ENCODE peak calls at places on chromosomes 16 and 17, in seven cellular contexts. L is NCI-H1694; G is cardiac fibroblast; M is T47D; X is activated CD4-positive, CD25-positive, alpha-beta regulatory T cell; H is CD8-positive, alpha-beta T cell; C is natural killer cell. S is an unnamed sample.

GRCh38 chr16:87265261-87265660 is 51.9 kb downstream of the C16orf95 start:
- DNase-seq in M (no peak), X (no peak), H (no peak), L (no peak), C (no peak), G (no peak), S (no peak)

GRCh38 chr16:55021595-55022475 is 91.2 kb downstream of the IRX5 start:
- DNase-seq in G (peak; percentile 57), L (no peak), C (no peak), X (no peak), M (no peak), H (no peak), S (no peak)

GRCh38 chr17:82380860-82381702 is 9.5 kb downstream of the UTS2R start:
- DNase-seq in L (no peak), H (no peak), G (no peak), C (no peak), X (no peak), M (peak; percentile 77), S (no peak)

GRCh38 chr17:13004336-13004735 is 13.5 kb downstream of the ELAC2 start:
- DNase-seq in M (no peak), C (no peak), G (no peak), X (no peak), L (no peak), H (no peak), S (no peak)

GRCh38 chr16:69150146-69150865 is 17.9 kb downstream of the UTP4 start:
- DNase-seq in C (no peak), H (peak; percentile 64), L (peak; percentile 75), X (peak; percentile 9), G (peak; percentile 87), M (peak; percentile 60), S (no peak)

GRCh38 chr16:77212736-77213541 is 13.7 kb downstream of the SYCE1L start:
- DNase-seq in X (peak; percentile 58), C (peak; percentile 66), G (peak; percentile 27), M (no peak), H (peak; percentile 78), L (no peak), S (no peak)

GRCh38 chr17:47257651-47258339 is 4.2 kb downstream of the ITGB3 start:
- DNase-seq in X (no peak), L (no peak), C (no peak), H (no peak), M (no peak), G (peak; percentile 77), S (no peak)

GRCh38 chr16:51402785-51403184 is 251.7 kb upstream of the SALL1 start:
- DNase-seq in M (no peak), L (no peak), G (peak; percentile 51), X (no peak), H (no peak), C (no peak), S (no peak)

GRCh38 chr16:87694441-87695125 is 71.2 kb downstream of the KLHDC4 start:
- DNase-seq in G (no peak), L (no peak), M (no peak), C (no peak), X (no peak), H (no peak), S (no peak)

GRCh38 chr16:72367841-72368240 is 195.9 kb upstream of the PMFBP1 start:
- DNase-seq in H (no peak), C (no peak), X (no peak), L (no peak), M (no peak), G (no peak), S (no peak)

GRCh38 chr17:21119247-21119944 is 7.4 kb upstream of the DHRS7B start:
- DNase-seq in L (peak; percentile 51), X (peak; percentile 29), H (peak; percentile 80), G (peak; percentile 71), C (peak; percentile 58), M (peak; percentile 37), S (no peak)

GRCh38 chr16:48444574-48444973 is 59.4 kb upstream of the SIAH1 start:
- DNase-seq in C (no peak), M (no peak), H (no peak), L (no peak), G (peak; percentile 96), X (no peak), S (no peak)

S was measured in AG04449.